ENCODE peak calls at places on chromosome X, in six cellular contexts. X, L, J, P, R and F are unnamed samples.

GRCh38 chrX:30888526-30889146 is 418 bp downstream of the TAB3 start:
- DNase-seq in P (no peak), R (no peak), J (peak), L (peak), X (no peak), F (no peak)

GRCh38 chrX:118751950-118752783 is 24.8 kb downstream of the IL13RA1 start:
- DNase-seq in J (no peak), X (no peak), L (no peak), P (no peak), R (no peak), F (no peak)

GRCh38 chrX:52577464-52578173 is 60.8 kb upstream of the XAGE1B start:
- DNase-seq in X (no peak), L (no peak), R (no peak), P (no peak), J (no peak), F (no peak)

GRCh38 chrX:55169782-55170181 is 50.4 kb upstream of the PAGE5 start:
- DNase-seq in X (no peak), R (no peak), J (no peak), P (no peak), L (no peak), F (no peak)

GRCh38 chrX:11352296-11352741 is 59.1 kb downstream of the AMELX start:
- DNase-seq in X (no peak), P (no peak), R (no peak), L (no peak), J (no peak), F (no peak)

GRCh38 chrX:78388663-78389062 is 61.3 kb upstream of the CYSLTR1 start:
- DNase-seq in P (no peak), L (no peak), X (no peak), J (no peak), R (no peak), F (no peak)

GRCh38 chrX:1491851-1492349 is 39.2 kb upstream of the ASMTL start:
- DNase-seq in L (no peak), J (peak), R (no peak), X (no peak), P (peak), F (peak)

GRCh38 chrX:133053854-133054565 is 42.9 kb downstream of the USP26 start:
- DNase-seq in L (peak), P (no peak), R (peak), X (no peak), J (no peak), F (no peak)

GRCh38 chrX:73850124-73851013 is 287.4 kb downstream of the CHIC1 start:
- DNase-seq in R (no peak), X (peak), P (no peak), J (no peak), L (no peak), F (no peak)

GRCh38 chrX:68261060-68261672 is 172.1 kb downstream of the OPHN1 start:
- DNase-seq in P (no peak), R (no peak), X (peak), L (no peak), J (no peak), F (no peak)

GRCh38 chrX:30060718-30061117 is 154.6 kb upstream of the MAGEB2 start:
- DNase-seq in X (peak), P (peak), R (no peak), J (no peak), L (peak), F (no peak)

GRCh38 chrX:112889400-112889799 is 48.8 kb upstream of the AMOT start:
- DNase-seq in J (no peak), R (no peak), X (no peak), L (no peak), P (no peak), F (no peak)

GRCh38 chrX:42366181-42366580 is 411.8 kb downstream of the PPP1R2C start:
- DNase-seq in R (no peak), X (no peak), L (peak), P (no peak), J (no peak), F (no peak)

GRCh38 chrX:94400488-94400887 is 726.5 kb downstream of the FAM133A start:
- DNase-seq in R (peak), J (no peak), X (no peak), P (no peak), L (no peak), F (peak)

GRCh38 chrX:49019050-49019449 is 17.0 kb upstream of the GRIPAP1 start:
- DNase-seq in P (no peak), L (no peak), R (no peak), X (no peak), J (no peak), F (no peak)
- H4K91ac ChIP-seq in P (no peak), L (no peak), R (no peak), X (no peak), J (no peak), F (no peak)

DNA sequence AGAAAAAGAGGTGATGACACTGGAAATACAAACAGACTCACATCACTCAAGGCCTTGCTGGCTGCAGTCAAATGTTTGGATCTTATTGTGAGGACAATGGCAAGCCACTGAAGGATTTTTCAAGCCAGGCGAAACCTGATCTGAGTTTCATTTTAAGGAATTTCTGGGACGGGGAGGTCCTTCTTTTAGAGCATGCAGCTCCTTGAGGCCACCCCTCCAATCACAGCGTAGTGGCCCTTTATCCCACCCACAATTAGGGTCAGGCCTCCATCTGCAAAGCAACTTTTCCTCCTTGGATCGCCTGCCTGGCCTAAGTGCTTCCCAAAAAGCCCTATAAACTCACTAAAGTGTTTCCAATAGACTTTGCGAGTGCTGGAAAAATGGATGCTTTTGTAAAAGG is 115.5 kb downstream of the EFHC2 start:
- DNase-seq in X (no peak), R (no peak), L (no peak), P (no peak), J (no peak), F (peak)
- H4K91ac ChIP-seq in X (no peak), R (no peak), L (no peak), P (no peak), J (no peak), F (no peak)

GRCh38 chrX:123756320-123756719 is 23.5 kb upstream of the THOC2 start:
- DNase-seq in P (no peak), R (no peak), L (no peak), X (peak), J (no peak), F (no peak)

GRCh38 chrX:123755107-123755506 is 22.3 kb upstream of the THOC2 start:
- DNase-seq in L (no peak), J (no peak), P (no peak), X (no peak), R (no peak), F (no peak)

GRCh38 chrX:123749643-123750042 is 16.8 kb upstream of the THOC2 start:
- DNase-seq in R (no peak), L (no peak), J (no peak), X (no peak), P (no peak), F (no peak)

GRCh38 chrX:123753656-123754350 is 21.0 kb upstream of the THOC2 start:
- DNase-seq in R (no peak), L (no peak), X (no peak), P (no peak), J (no peak), F (no peak)
- H4K91ac ChIP-seq in R (no peak), L (no peak), X (no peak), P (no peak), J (no peak), F (no peak)

GRCh38 chrX:21955398-21956189 is 15.1 kb downstream of the SMS start:
- DNase-seq in R (no peak), J (no peak), L (no peak), P (no peak), X (no peak), F (no peak)

GRCh38 chrX:21956783-21957182 is 16.3 kb downstream of the SMS start:
- DNase-seq in X (no peak), L (no peak), R (no peak), J (no peak), P (no peak), F (no peak)

GRCh38 chrX:21948897-21949578 is 8.5 kb downstream of the SMS start:
- DNase-seq in L (no peak), J (no peak), X (no peak), R (no peak), P (no peak), F (peak)

GRCh38 chrX:21949689-21950088 is 9.2 kb downstream of the SMS start:
- DNase-seq in P (no peak), X (no peak), R (no peak), J (no peak), L (no peak), F (no peak)

DNA sequence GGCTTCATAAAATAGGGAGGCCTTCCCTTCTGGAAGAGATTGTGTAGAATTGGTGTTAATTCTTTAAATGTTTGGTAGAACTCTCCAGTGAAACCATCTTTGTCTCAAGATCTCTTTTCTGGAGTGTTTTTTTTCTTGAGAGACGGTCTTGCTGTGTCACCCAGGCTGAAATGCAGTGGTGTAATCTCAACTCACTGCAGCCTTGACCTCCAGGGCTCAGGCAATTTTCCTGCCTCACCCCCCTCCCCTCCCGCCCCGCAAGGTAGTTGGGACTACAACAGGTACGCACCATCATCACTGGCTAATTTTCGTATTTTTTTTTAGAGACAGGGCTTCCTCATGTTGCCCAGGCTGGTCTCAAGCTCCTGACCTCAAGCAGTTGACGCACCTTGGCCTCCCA is 12.1 kb downstream of the SMS start:
- DNase-seq in L (no peak), R (no peak), J (no peak), X (no peak), P (no peak), F (no peak)
- H4K91ac ChIP-seq in L (no peak), R (no peak), J (no peak), X (no peak), P (no peak), F (no peak)